ENCODE peak calls at places on chromosomes 2 and 18, in six cellular contexts. T, P, Q, E, K and H are unnamed samples.

GRCh38 chr18:79334496-79335233 is 61.1 kb upstream of the NFATC1 start:
- DNase-seq in E (no peak), Q (no peak), T (no peak), P (no peak), K (no peak), H (no peak)

GRCh38 chr2:100969998-100970397 is 32.1 kb upstream of the RPL31 start:
- DNase-seq in K (no peak), T (no peak), P (no peak), E (no peak), Q (no peak), H (no peak)

GRCh38 chr2:21267232-21267835 is 143.6 kb downstream of the TDRD15 start:
- DNase-seq in Q (no peak), E (no peak), K (no peak), T (no peak), P (no peak), H (no peak)

GRCh38 chr18:623760-624620 is 27.2 kb downstream of the CLUL1 start:
- DNase-seq in Q (peak), E (peak), T (peak), K (peak), P (peak), H (peak)

GRCh38 chr2:1789610-1790009 is 45.3 kb upstream of the PXDN start:
- DNase-seq in Q (no peak), P (no peak), T (peak), K (no peak), E (no peak), H (no peak)

GRCh38 chr2:19993731-19994130 is 3.8 kb upstream of the WDR35 start:
- DNase-seq in E (no peak), K (no peak), T (no peak), P (peak), Q (no peak), H (no peak)

GRCh38 chr2:231043796-231044195 is 6.5 kb downstream of the C2orf72 start:
- DNase-seq in K (no peak), Q (no peak), T (no peak), E (no peak), P (no peak), H (no peak)

GRCh38 chr18:24398515-24398914 is 891 bp upstream of the OSBPL1A start:
- DNase-seq in P (peak), Q (peak), K (peak), E (no peak), T (peak), H (no peak)

GRCh38 chr18:75167137-75167536 is 41.8 kb downstream of the PTGR3 start:
- DNase-seq in T (no peak), Q (no peak), P (no peak), K (no peak), E (no peak), H (no peak)

GRCh38 chr18:13032173-13032572 is 41.0 kb downstream of the CEP192 start:
- DNase-seq in K (no peak), E (no peak), T (no peak), P (no peak), Q (no peak), H (no peak)

GRCh38 chr2:2735041-2735440 is 404.0 kb upstream of the MYT1L start:
- DNase-seq in K (no peak), P (no peak), Q (peak), T (no peak), E (peak), H (no peak)

GRCh38 chr2:64329848-64330247 is 124.1 kb upstream of the LGALSL start:
- DNase-seq in Q (peak), T (no peak), P (peak), E (no peak), K (peak), H (peak)

GRCh38 chr2:220533485-220533884 is 906.1 kb downstream of the SLC4A3 start:
- DNase-seq in T (peak), E (peak), Q (peak), K (no peak), P (peak), H (peak)

GRCh38 chr2:27681844-27682243 is 18.2 kb downstream of the SLC4A1AP start:
- DNase-seq in T (no peak), P (peak), E (no peak), K (peak), Q (peak), H (peak)

GRCh38 chr2:168849610-168850009 is 40.6 kb downstream of the SPC25 start:
- DNase-seq in Q (no peak), T (peak), P (peak), E (peak), K (peak), H (peak)

GRCh38 chr2:152761171-152761570 is 42.8 kb downstream of the ARL6IP6 start:
- DNase-seq in Q (no peak), K (peak), P (no peak), T (no peak), E (no peak), H (peak)

GRCh38 chr2:105790467-105791118 is 45.9 kb downstream of the NCK2 start:
- DNase-seq in T (no peak), E (no peak), Q (peak), P (no peak), K (no peak), H (no peak)

GRCh38 chr2:26682155-26682554 is 10.4 kb upstream of the KCNK3 start:
- DNase-seq in Q (no peak), E (no peak), T (no peak), K (no peak), P (no peak), H (no peak)

GRCh38 chr2:70104231-70105111 is 17.2 kb downstream of the PCBP1 start:
- DNase-seq in T (peak), K (peak), P (peak), E (peak), Q (no peak), H (peak)

GRCh38 chr2:110116033-110116710 is 550 bp upstream of the MALL start:
- DNase-seq in K (peak), Q (no peak), E (peak), P (peak), T (peak), H (peak)

GRCh38 chr18:23540867-23541266 is 37.6 kb downstream of the RMC1 start:
- DNase-seq in E (no peak), P (no peak), T (no peak), K (no peak), Q (no peak), H (peak)

GRCh38 chr2:10433948-10434884 is 13.9 kb downstream of the ODC1 start:
- DNase-seq in Q (no peak), K (no peak), E (no peak), T (no peak), P (no peak), H (no peak)

GRCh38 chr2:217800433-217801114 is 202.2 kb downstream of the TNS1 start:
- DNase-seq in E (no peak), Q (no peak), T (no peak), K (no peak), P (no peak), H (no peak)

GRCh38 chr2:85998071-85998991 is 107.4 kb downstream of the POLR1A start:
- DNase-seq in T (peak), E (no peak), P (peak), K (peak), Q (no peak), H (peak)

GRCh38 chr2:158963036-158963435 is 5.4 kb upstream of the TANC1 start:
- DNase-seq in K (no peak), E (no peak), P (no peak), T (no peak), Q (no peak), H (no peak)

GRCh38 chr18:63974991-63975390 is 5.1 kb downstream of the SERPINB8 start:
- DNase-seq in K (peak), T (peak), Q (peak), E (no peak), P (peak), H (peak)

GRCh38 chr2:179106342-179107178 is 56.6 kb upstream of the CCDC141 start:
- DNase-seq in Q (peak), P (peak), T (no peak), E (peak), K (peak), H (peak)

GRCh38 chr2:153875801-153876466 is 4.2 kb downstream of the GALNT13 start:
- DNase-seq in P (no peak), Q (no peak), K (no peak), T (no peak), E (no peak), H (no peak)

GRCh38 chr18:50401334-50401733 is 26.5 kb downstream of the SKA1 start:
- DNase-seq in T (no peak), Q (no peak), E (no peak), K (no peak), P (no peak), H (no peak)

GRCh38 chr2:210681481-210681880 is 125.1 kb downstream of the CPS1 start:
- DNase-seq in T (no peak), P (no peak), E (no peak), K (no peak), Q (no peak), H (no peak)

GRCh38 chr2:16121986-16122390 is 181.6 kb downstream of the MYCN start:
- DNase-seq in E (no peak), T (no peak), P (no peak), K (no peak), Q (no peak), H (no peak)

GRCh38 chr2:96913398-96914202 is 43.7 kb upstream of the SEMA4C start:
- DNase-seq in Q (no peak), E (no peak), T (no peak), P (no peak), K (no peak), H (no peak)

GRCh38 chr2:61619561-61619960 is 81.4 kb upstream of the XPO1 start:
- DNase-seq in K (no peak), Q (no peak), P (no peak), E (no peak), T (no peak), H (no peak)

GRCh38 chr2:61617610-61618009 is 79.5 kb upstream of the XPO1 start:
- DNase-seq in P (no peak), E (no peak), K (no peak), T (no peak), Q (no peak), H (no peak)

GRCh38 chr2:61623747-61624146 is 85.6 kb upstream of the XPO1 start:
- DNase-seq in P (no peak), E (no peak), Q (no peak), K (no peak), T (no peak), H (no peak)

DNA sequence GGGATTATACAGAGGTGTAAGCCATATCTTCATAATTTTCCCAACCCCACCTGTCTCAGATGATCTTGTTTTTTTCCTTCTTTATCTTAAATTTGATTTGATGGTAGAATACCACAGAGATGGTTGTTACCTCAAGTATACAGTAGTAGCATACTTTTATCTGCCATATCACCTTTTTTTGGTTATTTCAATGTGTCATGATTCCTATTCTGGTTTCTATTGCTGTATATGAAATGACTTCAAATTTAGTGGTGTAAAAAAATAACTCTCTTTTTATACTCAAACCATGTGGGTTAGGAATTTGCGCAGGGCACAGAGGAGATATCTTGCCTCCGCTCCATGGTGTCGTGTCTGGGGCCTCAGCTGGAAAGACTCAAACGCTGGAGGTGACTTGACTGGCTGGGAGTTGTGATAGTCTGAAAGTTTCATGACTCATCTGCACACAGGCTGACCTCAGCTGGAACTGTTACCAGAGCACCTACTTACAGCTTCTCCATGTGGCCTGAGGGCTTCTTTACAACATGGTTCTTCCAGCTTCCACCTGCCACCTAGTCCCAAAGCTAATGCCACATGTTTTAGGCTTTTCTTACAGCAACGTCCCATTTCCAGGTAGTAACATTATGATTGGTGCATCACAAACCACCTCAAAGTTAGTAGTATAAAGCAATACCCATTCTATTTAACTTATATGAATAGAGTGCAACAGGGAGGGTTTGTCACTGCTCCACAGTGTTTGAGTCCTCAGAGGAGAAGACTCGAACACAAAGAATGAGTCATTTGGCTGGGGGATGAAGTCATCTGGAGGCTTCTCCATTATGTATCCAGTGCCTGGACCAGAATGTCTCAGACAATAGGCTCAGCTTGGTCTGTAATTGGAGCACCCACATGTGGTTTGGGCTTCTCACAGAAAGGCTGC is 82.3 kb upstream of the XPO1 start:
- DNase-seq in T (no peak), P (peak), Q (peak), K (peak), E (no peak), H (peak)
- TF ChIP-seq CTCF in T (no peak), P (no peak), Q (no peak), K (no peak), E (no peak), H (no peak)

DNA sequence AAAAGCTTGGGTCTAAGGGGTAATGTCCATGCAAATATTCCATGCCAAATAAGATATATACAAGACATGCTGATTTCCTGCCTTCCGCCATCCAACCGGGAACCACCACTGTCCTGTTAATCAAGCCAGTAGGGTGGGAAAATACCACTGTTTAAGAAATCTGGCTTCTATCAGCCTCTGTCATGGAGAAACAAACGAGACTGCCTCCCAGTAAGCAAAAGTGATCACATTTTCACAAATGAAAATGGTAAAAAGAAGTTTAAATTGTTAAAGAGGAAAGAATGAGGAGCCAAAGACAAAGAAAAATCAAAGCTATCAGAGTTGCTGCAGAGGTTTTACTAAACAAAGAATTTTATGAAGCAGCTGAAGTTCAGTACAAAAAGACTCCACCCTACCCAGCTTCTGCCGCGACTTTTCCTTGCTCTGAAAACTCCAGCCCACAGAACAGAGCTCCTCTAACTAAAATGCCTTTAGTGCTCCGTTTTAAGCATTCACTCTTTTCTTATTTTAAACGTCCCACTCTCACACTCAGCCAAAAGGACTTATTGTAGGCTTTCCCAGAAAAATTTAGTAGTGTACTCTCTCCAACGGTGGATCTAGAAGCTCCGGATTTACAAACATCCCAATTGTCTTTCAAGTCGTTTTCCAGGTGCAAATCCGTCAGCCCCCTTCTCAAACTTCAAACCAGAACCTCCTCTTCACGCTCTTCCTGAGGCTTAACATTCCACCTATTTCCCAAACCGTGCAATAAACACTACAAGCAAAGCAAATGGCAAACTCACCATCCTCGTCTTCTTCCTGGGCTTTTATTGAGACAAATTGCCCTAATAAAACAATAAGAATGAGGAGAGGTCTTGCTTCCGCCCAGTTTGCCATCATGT is 595 bp downstream of the COL5A2 start:
- DNase-seq in T (peak), E (no peak), Q (peak), K (peak), P (peak), H (peak)
- H3K4me3 ChIP-seq in T (peak), E (no peak), Q (peak), K (peak), P (peak), H (peak)

DNA sequence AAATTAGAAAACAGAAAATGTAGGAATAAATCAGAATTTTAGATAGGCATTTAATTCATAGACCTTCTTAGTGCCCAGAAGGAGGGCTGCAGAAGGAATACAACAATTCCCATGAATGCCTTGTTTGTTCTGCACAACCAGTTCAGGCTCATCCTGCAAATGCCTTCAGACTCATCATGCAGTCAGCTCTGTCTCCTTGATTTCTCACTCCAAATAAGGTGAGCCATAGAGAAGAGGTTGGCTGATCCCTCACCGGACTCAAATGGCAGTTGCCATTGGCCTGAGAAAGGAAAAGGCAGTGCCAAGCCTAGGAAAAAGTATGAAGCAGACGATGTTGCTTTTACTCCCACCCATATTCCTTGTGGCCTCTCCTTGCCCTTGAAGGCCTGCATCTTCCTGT is 50.3 kb downstream of the DSC3 start:
- DNase-seq in K (no peak), T (no peak), E (no peak), P (no peak), Q (peak), H (no peak)
- TF ChIP-seq CTCF in K (no peak), T (no peak), E (no peak), P (no peak), Q (no peak), H (no peak)

GRCh38 chr2:127638361-127639110 is 7.4 kb upstream of the GPR17 start:
- DNase-seq in K (no peak), Q (no peak), P (peak), T (peak), E (no peak), H (no peak)

GRCh38 chr2:127639111-127639474 is 6.9 kb upstream of the GPR17 start:
- DNase-seq in K (no peak), Q (no peak), P (no peak), E (no peak), T (no peak), H (no peak)

GRCh38 chr2:127636248-127637235 is 9.4 kb upstream of the GPR17 start:
- DNase-seq in T (no peak), Q (no peak), P (no peak), E (no peak), K (no peak), H (no peak)

GRCh38 chr2:127637236-127637630 is 8.7 kb upstream of the GPR17 start:
- DNase-seq in E (no peak), P (no peak), Q (no peak), T (no peak), K (no peak), H (no peak)

GRCh38 chr2:127637725-127638252 is 8.2 kb upstream of the GPR17 start:
- DNase-seq in Q (peak), K (peak), T (peak), P (peak), E (no peak), H (peak)
- H3K4me3 ChIP-seq in Q (no peak), K (no peak), T (no peak), P (no peak), E (no peak), H (no peak)

DNA sequence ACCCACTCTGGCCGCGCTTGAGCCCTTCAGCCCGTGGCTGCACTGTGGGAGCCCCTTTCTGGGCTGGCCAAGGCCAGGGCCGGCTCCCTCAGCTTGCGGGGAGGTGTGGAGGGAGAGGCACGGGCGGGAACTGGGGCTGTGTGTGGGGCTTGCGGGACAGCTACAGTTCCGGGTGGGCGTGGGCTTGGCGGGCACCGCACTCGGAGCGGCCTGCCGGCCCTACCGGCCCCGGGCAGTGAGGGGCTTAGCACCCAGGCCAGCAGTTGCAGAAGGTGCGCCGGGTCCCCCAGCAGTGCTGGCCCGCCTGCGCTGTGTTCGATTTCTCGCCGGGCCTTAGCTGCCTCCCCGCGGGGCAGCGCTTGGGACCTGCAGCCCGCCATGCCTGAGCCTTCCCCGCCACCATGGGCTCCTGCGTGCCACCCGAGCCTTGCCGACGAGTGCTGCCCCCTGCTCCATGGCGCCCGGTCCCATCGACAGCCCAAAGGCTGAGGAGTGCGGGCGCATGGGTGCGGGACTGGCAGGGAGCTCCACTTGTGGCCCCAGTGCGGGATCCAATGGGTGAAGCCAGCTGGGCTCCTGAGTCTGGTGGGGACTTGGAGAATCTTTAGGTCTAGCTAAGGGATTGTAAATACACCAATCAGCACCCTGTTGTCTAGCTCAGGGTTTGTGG is 173.7 kb upstream of the FIGN start:
- DNase-seq in T (no peak), Q (no peak), K (no peak), P (no peak), E (no peak), H (no peak)
- TF ChIP-seq CTCF in T (no peak), Q (no peak), K (no peak), P (no peak), E (no peak), H (no peak)

GRCh38 chr2:111705711-111706323 is 178.2 kb downstream of the ANAPC1 start:
- DNase-seq in E (no peak), P (peak), K (peak), Q (peak), T (peak), H (peak)
- H3K4me3 ChIP-seq in E (no peak), P (no peak), K (no peak), Q (no peak), T (no peak), H (no peak)